ENCODE peak calls at places on chromosomes 6 and 20, in four cellular contexts. O is HepG2, D is GM12878, M is K562. Y is an unnamed sample.

GRCh38 chr6:163383912-163384311 is 30.6 kb upstream of the QKI start:
- DNase-seq in O (no peak), D (no peak), M (no peak), Y (no peak)

GRCh38 chr6:79810878-79811277 is 136.5 kb downstream of the ELOVL4 start:
- DNase-seq in O (no peak), D (no peak), M (no peak), Y (no peak)

GRCh38 chr20:815914-816606 is 17.5 kb upstream of the FAM110A start:
- DNase-seq in O (peak; percentile 70), D (no peak), M (peak; percentile 51), Y (peak; percentile 41)

GRCh38 chr6:152529364-152529763 is 107.8 kb downstream of the SYNE1 start:
- DNase-seq in O (no peak), D (no peak), M (no peak), Y (no peak)

GRCh38 chr20:3803854-3804253 is 7.7 kb downstream of the CDC25B start:
- DNase-seq in O (no peak), D (no peak), M (no peak), Y (no peak)

GRCh38 chr6:1346556-1347186 is 34.8 kb downstream of the FOXQ1 start:
- DNase-seq in O (no peak), D (no peak), M (no peak), Y (no peak)

GRCh38 chr6:2858678-2859324 is 17.1 kb upstream of the SERPINB1 start:
- DNase-seq in O (no peak), D (no peak), M (peak; percentile 34), Y (no peak)

GRCh38 chr6:15280023-15280422 is 34.2 kb downstream of the JARID2 start:
- DNase-seq in O (peak; percentile 44), D (no peak), M (no peak), Y (no peak)

GRCh38 chr6:166584813-166585429 is 1.6 kb downstream of the RAMACL start:
- DNase-seq in O (no peak), D (no peak), M (no peak), Y (no peak)

GRCh38 chr6:105587349-105588115 is 184.7 kb upstream of the PREP start:
- DNase-seq in O (no peak), D (no peak), M (no peak), Y (no peak)

GRCh38 chr6:66930559-66931290 is 1223.7 kb upstream of the EYS start:
- DNase-seq in O (no peak), D (no peak), M (no peak), Y (no peak)

GRCh38 chr20:54086444-54087134 is 16.2 kb upstream of the BCAS1 start:
- DNase-seq in O (no peak), D (no peak), M (no peak), Y (no peak)

DNA sequence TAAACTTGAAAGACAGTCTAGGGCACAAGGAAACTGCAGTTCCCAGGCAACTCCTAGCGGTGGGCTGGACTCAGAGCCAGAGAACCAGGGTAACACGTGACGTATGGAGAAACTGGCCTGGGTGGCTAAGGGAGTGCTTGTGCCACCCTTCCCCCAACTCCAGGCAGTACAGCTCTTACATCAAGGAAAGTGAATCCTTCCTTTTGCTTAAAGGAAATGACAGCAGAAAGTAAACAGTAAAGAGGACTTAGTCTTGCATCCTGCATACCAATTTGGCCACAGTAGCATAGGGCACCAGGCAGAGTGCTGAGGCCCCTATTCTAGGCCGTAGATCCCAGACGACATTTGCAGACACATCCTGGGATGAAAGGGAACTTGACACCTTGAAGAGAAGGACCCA is 322.8 kb downstream of the CD109 start:
- DNase-seq in O (no peak), D (no peak), M (no peak), Y (no peak)
- TF ChIP-seq TAF1 in O (no peak), D (no peak), M (no peak), Y (no peak)

GRCh38 chr20:50220894-50221266 is 30.2 kb downstream of the CEBPB start:
- DNase-seq in O (no peak), D (no peak), M (no peak), Y (no peak)

GRCh38 chr20:50220093-50220893 is 29.7 kb downstream of the CEBPB start:
- DNase-seq in O (no peak), D (no peak), M (no peak), Y (no peak)

GRCh38 chr20:50217207-50217949 is 26.7 kb downstream of the CEBPB start:
- DNase-seq in O (no peak), D (no peak), M (no peak), Y (no peak)

GRCh38 chr20:50219520-50220086 is 29.0 kb downstream of the CEBPB start:
- DNase-seq in O (no peak), D (no peak), M (no peak), Y (no peak)

DNA sequence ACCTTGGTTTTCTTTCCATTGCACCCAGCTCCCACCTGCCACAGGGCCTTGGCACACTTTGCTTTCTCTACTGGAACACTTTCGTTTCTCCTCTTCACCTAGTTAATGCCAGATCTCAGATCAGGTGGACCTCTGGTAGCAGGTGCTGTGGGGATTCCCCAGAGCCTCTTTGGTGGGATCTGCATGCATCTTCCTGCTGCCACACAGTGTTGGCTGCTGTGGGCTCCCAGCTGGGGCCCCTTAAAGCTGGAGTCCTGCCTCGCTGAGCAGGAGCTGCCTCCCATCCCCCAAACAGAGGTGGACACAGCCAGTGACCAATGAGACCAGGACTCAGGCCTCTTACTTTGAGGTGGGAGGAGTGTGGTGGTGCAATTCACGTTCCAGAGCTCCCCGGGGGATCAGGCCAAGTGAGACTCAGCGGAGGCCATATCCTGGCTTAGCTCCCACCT is 28.4 kb downstream of the CEBPB start:
- DNase-seq in O (peak; percentile 54), D (no peak), M (no peak), Y (no peak)
- TF ChIP-seq ATF2 in O (no peak), D (no peak), M (no peak), Y (no peak)

DNA sequence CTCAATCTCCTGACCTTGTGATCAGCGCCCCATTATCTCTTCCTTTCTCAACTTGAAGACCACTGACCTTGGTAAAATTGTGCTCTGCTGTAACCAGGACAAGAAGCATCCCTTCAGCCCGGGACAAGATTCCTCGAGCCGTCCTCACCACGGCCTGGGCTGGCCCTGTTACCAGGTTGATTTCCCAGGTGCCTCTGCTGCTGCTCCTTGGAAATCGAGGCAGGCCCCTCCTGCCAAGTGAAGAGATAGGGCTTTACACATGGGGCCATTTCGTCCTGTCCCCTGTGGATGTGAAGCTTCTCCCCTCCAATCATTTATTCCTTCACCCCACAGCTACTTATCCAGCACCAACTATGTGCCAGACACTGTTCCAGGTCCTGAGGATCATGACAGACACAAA is 21.5 kb downstream of the RAB44 start:
- DNase-seq in O (no peak), D (no peak), M (no peak), Y (no peak)
- TF ChIP-seq RFX5 in O (no peak), D (no peak), M (no peak), Y (no peak)

DNA sequence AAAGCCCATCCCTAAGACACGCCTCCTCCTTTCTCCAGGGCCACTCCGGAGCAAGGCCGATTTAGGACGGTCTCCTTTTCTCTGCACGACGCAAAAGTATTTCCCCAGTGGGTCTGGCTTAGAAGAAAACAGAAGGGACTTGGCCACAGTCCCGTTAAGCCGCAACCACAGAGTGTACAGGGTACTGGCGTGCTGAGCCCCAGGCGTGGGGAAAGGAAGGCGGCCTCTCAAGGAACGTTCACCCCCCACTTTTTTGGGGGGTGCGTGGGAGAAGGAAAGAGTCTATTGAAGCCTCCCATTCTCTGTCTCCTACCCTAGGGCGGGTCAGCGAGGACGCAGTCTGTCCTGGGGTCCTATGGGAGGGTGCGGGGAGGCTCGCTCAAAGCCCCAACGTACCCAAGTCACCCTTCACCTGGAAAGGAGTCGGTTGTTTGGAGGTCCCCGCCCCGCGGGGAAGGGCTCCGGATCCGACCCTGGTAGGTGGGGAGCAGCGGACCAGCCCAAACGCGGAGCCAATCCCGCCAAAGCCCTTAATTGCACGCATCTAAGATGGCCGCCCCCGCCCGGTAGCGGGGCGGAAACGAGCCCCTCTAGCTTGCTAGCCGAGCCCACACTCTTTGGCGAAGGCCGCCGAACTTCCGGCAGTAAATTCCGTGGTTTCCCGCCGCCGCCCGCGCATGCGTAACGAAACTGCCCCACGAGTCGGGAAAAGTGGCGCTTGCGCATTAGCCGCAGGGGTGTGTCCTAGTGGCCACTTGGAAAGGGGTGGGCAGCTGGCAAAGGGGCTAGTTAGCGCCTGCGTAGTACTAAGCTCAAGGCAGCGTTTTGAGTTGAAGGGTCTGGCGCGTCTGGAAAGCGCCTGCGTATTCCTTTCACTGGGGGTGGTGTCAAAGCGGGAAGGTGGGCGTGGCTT is at the start of gene OARD1:
- DNase-seq in O (peak; percentile 99), D (peak; percentile 97), M (peak; percentile 97), Y (peak; percentile 98)
- TF ChIP-seq TAF1 in O (peak; percentile 78), D (peak; percentile 18), M (no peak), Y (peak; percentile 67)